ENCODE peak calls at places on chromosomes 4 and X, in eight cellular contexts. V, K, C, A, B, O, T and D are unnamed samples.

GRCh38 chr4:82493721-82494425 is 63.5 kb downstream of the ENOPH1 start:
- DNase-seq in V (no peak), K (no peak), C (no peak), A (no peak), B (no peak), O (no peak), T (no peak), D (no peak)

GRCh38 chr4:52110171-52110570 is 59.1 kb downstream of the SPATA18 start:
- DNase-seq in V (no peak), K (no peak), C (no peak), A (no peak), B (no peak), O (no peak), T (no peak), D (no peak)

GRCh38 chr4:17722361-17722710 is 59.1 kb downstream of the FAM184B start:
- DNase-seq in V (no peak), K (peak; percentile 24), C (no peak), A (no peak), B (no peak), O (no peak), T (no peak), D (no peak)

GRCh38 chrX:57964975-57965374 is 54.7 kb upstream of the ZXDA start:
- DNase-seq in V (no peak), K (no peak), C (no peak), A (no peak), B (no peak), O (no peak), T (no peak), D (no peak)

GRCh38 chr4:181030961-181031360 is 1212.2 kb upstream of the TENM3 start:
- DNase-seq in V (no peak), K (no peak), C (no peak), A (no peak), B (no peak), O (no peak), T (no peak), D (no peak)

GRCh38 chr4:169279111-169279510 is 8.4 kb upstream of the SH3RF1 start:
- DNase-seq in V (no peak), K (no peak), C (no peak), A (no peak), B (no peak), O (no peak), T (no peak), D (no peak)

GRCh38 chr4:152831416-152831815 is 51.7 kb downstream of the ARFIP1 start:
- DNase-seq in V (no peak), K (no peak), C (no peak), A (no peak), B (no peak), O (no peak), T (no peak), D (no peak)

GRCh38 chr4:37827030-37827705 is 682 bp downstream of the PGM2 start:
- DNase-seq in V (no peak), K (peak; percentile 81), C (no peak), A (no peak), B (no peak), O (no peak), T (peak; percentile 66), D (no peak)

GRCh38 chr4:142845293-142846070 is 619 bp downstream of the INPP4B start:
- DNase-seq in V (no peak), K (no peak), C (no peak), A (no peak), B (peak; percentile 55), O (peak; percentile 58), T (peak; percentile 68), D (peak; percentile 51)

GRCh38 chr4:123889376-123889945 is 492.9 kb downstream of the SPRY1 start:
- DNase-seq in V (no peak), K (no peak), C (no peak), A (no peak), B (no peak), O (no peak), T (no peak), D (no peak)

GRCh38 chr4:72567821-72568620 is 1.0 kb downstream of the ADAMTS3 start:
- DNase-seq in V (no peak), K (peak; percentile 85), C (no peak), A (no peak), B (peak; percentile 38), O (peak; percentile 84), T (peak; percentile 88), D (peak; percentile 94)

GRCh38 chr4:77699731-77700210 is 94.2 kb downstream of the CXCL13 start:
- DNase-seq in V (no peak), K (no peak), C (no peak), A (no peak), B (no peak), O (peak; percentile 42), T (no peak), D (peak; percentile 62)

GRCh38 chr4:181870326-181870725 is 372.9 kb upstream of the TENM3 start:
- DNase-seq in V (no peak), K (no peak), C (no peak), A (no peak), B (no peak), O (no peak), T (no peak), D (no peak)

GRCh38 chr4:150056569-150056968 is 21.7 kb upstream of the DCLK2 start:
- DNase-seq in V (no peak), K (no peak), C (no peak), A (no peak), B (no peak), O (no peak), T (no peak), D (no peak)

GRCh38 chr4:140688711-140689598 is 67.2 kb downstream of the TBC1D9 start:
- DNase-seq in V (no peak), K (no peak), C (no peak), A (no peak), B (no peak), O (no peak), T (no peak), D (no peak)

GRCh38 chr4:139556071-139556734 is at the start of gene SETD7:
- DNase-seq in V (peak; percentile 55), K (peak; percentile 90), C (peak; percentile 40), A (no peak), B (peak; percentile 84), O (peak; percentile 67), T (peak; percentile 87), D (peak; percentile 88)

GRCh38 chrX:121755541-121755940 is 708.1 kb downstream of the GLUD2 start:
- DNase-seq in V (no peak), K (no peak), C (no peak), A (no peak), B (no peak), O (no peak), T (no peak), D (no peak)

GRCh38 chr4:99885063-99885664 is 9.1 kb downstream of the LAMTOR3 start:
- DNase-seq in V (no peak), K (no peak), C (no peak), A (peak; percentile 31), B (no peak), O (no peak), T (no peak), D (no peak)

GRCh38 chr4:137474711-137475301 is 57.5 kb downstream of the PCDH18 start:
- DNase-seq in V (no peak), K (no peak), C (no peak), A (no peak), B (no peak), O (no peak), T (no peak), D (no peak)

GRCh38 chr4:88335092-88335665 is 43.5 kb upstream of the HERC6 start:
- DNase-seq in V (no peak), K (no peak), C (no peak), A (no peak), B (no peak), O (peak; percentile 5), T (no peak), D (peak; percentile 30)

GRCh38 chr4:128107766-128108165 is 46.7 kb downstream of the LARP1B start:
- DNase-seq in V (no peak), K (no peak), C (no peak), A (no peak), B (no peak), O (no peak), T (no peak), D (no peak)

GRCh38 chr4:60737858-60738257 is 462.3 kb upstream of the ADGRL3 start:
- DNase-seq in V (no peak), K (no peak), C (no peak), A (no peak), B (no peak), O (no peak), T (no peak), D (no peak)

GRCh38 chr4:146255874-146256273 is 41.5 kb downstream of the REELD1 start:
- DNase-seq in V (no peak), K (no peak), C (no peak), A (no peak), B (no peak), O (no peak), T (no peak), D (no peak)

GRCh38 chr4:7418131-7418943 is 16.4 kb downstream of the PSAPL1 start:
- DNase-seq in V (no peak), K (peak; percentile 55), C (no peak), A (no peak), B (no peak), O (no peak), T (peak; percentile 44), D (peak; percentile 14)

GRCh38 chrX:55867254-55867653 is 149.7 kb downstream of the RRAGB start:
- DNase-seq in V (no peak), K (no peak), C (no peak), A (no peak), B (no peak), O (no peak), T (no peak), D (no peak)

GRCh38 chr4:77959566-77960338 is 97.1 kb downstream of the MRPL1 start:
- DNase-seq in V (no peak), K (no peak), C (no peak), A (peak; percentile 15), B (no peak), O (peak; percentile 11), T (no peak), D (no peak)

GRCh38 chr4:149048451-149049143 is 606.4 kb upstream of the NR3C2 start:
- DNase-seq in V (no peak), K (no peak), C (no peak), A (no peak), B (no peak), O (no peak), T (no peak), D (no peak)

GRCh38 chrX:49069038-49069437 is 4.8 kb downstream of the PRAF2 start:
- DNase-seq in V (no peak), K (no peak), C (no peak), A (no peak), B (no peak), O (no peak), T (no peak), D (no peak)

GRCh38 chrX:151370906-151371305 is 26.1 kb upstream of the VMA21 start:
- DNase-seq in V (no peak), K (no peak), C (no peak), A (no peak), B (no peak), O (peak; percentile 56), T (no peak), D (peak; percentile 76)

GRCh38 chrX:48083212-48083611 is 11.8 kb upstream of the ZNF630 start:
- DNase-seq in V (peak; percentile 4), K (no peak), C (no peak), A (peak; percentile 41), B (no peak), O (peak; percentile 42), T (no peak), D (peak; percentile 52)

GRCh38 chr4:180028682-180029081 is 2214.5 kb upstream of the TENM3 start:
- DNase-seq in V (no peak), K (no peak), C (no peak), A (peak; percentile 56), B (peak; percentile 26), O (peak; percentile 67), T (no peak), D (peak; percentile 63)

GRCh38 chrX:139203681-139204575 is 326.6 kb upstream of the F9 start:
- DNase-seq in V (no peak), K (no peak), C (no peak), A (no peak), B (peak; percentile 29), O (peak; percentile 58), T (no peak), D (no peak)

GRCh38 chr4:67393699-67394281 is 151.5 kb downstream of the CENPC start:
- DNase-seq in V (no peak), K (no peak), C (no peak), A (peak; percentile 9), B (no peak), O (peak; percentile 13), T (no peak), D (no peak)